ENCODE peak calls at places on chromosomes 7 and 10, in six cellular contexts. One of them, this sample, is unnamed.
A peak's percentile ranks its signal among the peaks of the same experiment; 100 is the strongest.

GRCh38 chr7:36070230-36070629 is 82.8 kb upstream of the EEPD1 start:
- DNase-seq in glutamatergic neuron: no peak
- DNase-seq in cardiac fibroblast: no peak
- DNase-seq in upper lobe of right lung: no peak
- DNase-seq in fibroblast of lung: no peak
- DNase-seq in fibroblast of mammary gland: no peak
- DNase-seq in this sample: no peak

GRCh38 chr7:32069251-32069650 is 956 bp downstream of the PDE1C start:
- DNase-seq in cardiac fibroblast: no peak
- DNase-seq in glutamatergic neuron: no peak
- DNase-seq in upper lobe of right lung: no peak
- DNase-seq in fibroblast of mammary gland: no peak
- DNase-seq in fibroblast of lung: no peak
- DNase-seq in this sample: no peak

GRCh38 chr7:152871005-152871677 is 111.6 kb downstream of the ACTR3B start:
- DNase-seq in glutamatergic neuron: no peak
- DNase-seq in upper lobe of right lung: peak; percentile 60
- DNase-seq in fibroblast of mammary gland: no peak
- DNase-seq in fibroblast of lung: no peak
- DNase-seq in cardiac fibroblast: no peak
- DNase-seq in this sample: no peak

GRCh38 chr7:30278849-30279505 is 5.4 kb upstream of the ZNRF2 start:
- DNase-seq in fibroblast of mammary gland: no peak
- DNase-seq in cardiac fibroblast: peak; percentile 9
- DNase-seq in fibroblast of lung: no peak
- DNase-seq in glutamatergic neuron: no peak
- DNase-seq in upper lobe of right lung: no peak
- DNase-seq in this sample: no peak

GRCh38 chr7:66150471-66150870 is 35.8 kb downstream of the CRCP start:
- DNase-seq in glutamatergic neuron: no peak
- DNase-seq in cardiac fibroblast: peak; percentile 55
- DNase-seq in fibroblast of lung: peak; percentile 90
- DNase-seq in upper lobe of right lung: peak; percentile 50
- DNase-seq in fibroblast of mammary gland: peak; percentile 92
- DNase-seq in this sample: peak; percentile 78

GRCh38 chr10:79019961-79020491 is 48.7 kb upstream of the ZMIZ1 start:
- DNase-seq in fibroblast of mammary gland: peak; percentile 53
- DNase-seq in cardiac fibroblast: peak; percentile 62
- DNase-seq in glutamatergic neuron: no peak
- DNase-seq in fibroblast of lung: peak; percentile 44
- DNase-seq in upper lobe of right lung: peak; percentile 63
- DNase-seq in this sample: peak; percentile 92

GRCh38 chr7:29113384-29114102 is 32.8 kb downstream of the CPVL start:
- DNase-seq in glutamatergic neuron: no peak
- DNase-seq in fibroblast of mammary gland: peak; percentile 19
- DNase-seq in upper lobe of right lung: no peak
- DNase-seq in fibroblast of lung: peak; percentile 19
- DNase-seq in cardiac fibroblast: peak; percentile 38
- DNase-seq in this sample: no peak

GRCh38 chr10:132484922-132485321 is 52.7 kb upstream of the INPP5A start:
- DNase-seq in fibroblast of mammary gland: no peak
- DNase-seq in cardiac fibroblast: no peak
- DNase-seq in fibroblast of lung: no peak
- DNase-seq in upper lobe of right lung: peak; percentile 32
- DNase-seq in glutamatergic neuron: no peak
- DNase-seq in this sample: no peak

GRCh38 chr7:157493017-157493416 is 156.2 kb downstream of the DNAJB6 start:
- DNase-seq in upper lobe of right lung: peak; percentile 18
- DNase-seq in fibroblast of mammary gland: no peak
- DNase-seq in cardiac fibroblast: no peak
- DNase-seq in fibroblast of lung: no peak
- DNase-seq in glutamatergic neuron: no peak
- DNase-seq in this sample: peak; percentile 50

GRCh38 chr10:16717617-16718395 is 99.4 kb downstream of the RSU1 start:
- DNase-seq in fibroblast of lung: peak; percentile 80
- DNase-seq in cardiac fibroblast: peak; percentile 88
- DNase-seq in glutamatergic neuron: no peak
- DNase-seq in upper lobe of right lung: no peak
- DNase-seq in fibroblast of mammary gland: peak; percentile 71
- DNase-seq in this sample: no peak

GRCh38 chr7:117873056-117873932 is at the start of gene CTTNBP2:
- DNase-seq in upper lobe of right lung: peak; percentile 76
- DNase-seq in fibroblast of mammary gland: peak; percentile 41
- DNase-seq in cardiac fibroblast: peak; percentile 18
- DNase-seq in fibroblast of lung: peak; percentile 64
- DNase-seq in glutamatergic neuron: peak; percentile 81
- DNase-seq in this sample: peak; percentile 65

GRCh38 chr10:86393401-86393800 is 26.8 kb upstream of the GRID1 start:
- DNase-seq in glutamatergic neuron: no peak
- DNase-seq in fibroblast of lung: no peak
- DNase-seq in upper lobe of right lung: no peak
- DNase-seq in cardiac fibroblast: no peak
- DNase-seq in fibroblast of mammary gland: no peak
- DNase-seq in this sample: peak; percentile 40

GRCh38 chr10:60480865-60481563 is 91.3 kb upstream of the ANK3 start:
- DNase-seq in fibroblast of mammary gland: peak; percentile 81
- DNase-seq in cardiac fibroblast: peak; percentile 89
- DNase-seq in fibroblast of lung: peak; percentile 92
- DNase-seq in upper lobe of right lung: no peak
- DNase-seq in glutamatergic neuron: no peak
- DNase-seq in this sample: no peak

GRCh38 chr10:132740542-132741066 is 45.3 kb downstream of the NKX6-2 start:
- DNase-seq in glutamatergic neuron: no peak
- DNase-seq in cardiac fibroblast: no peak
- DNase-seq in upper lobe of right lung: no peak
- DNase-seq in fibroblast of lung: no peak
- DNase-seq in fibroblast of mammary gland: no peak
- DNase-seq in this sample: no peak

GRCh38 chr7:139618482-139619366 is 95.2 kb downstream of the CLEC2L start:
- DNase-seq in fibroblast of lung: peak; percentile 44
- DNase-seq in glutamatergic neuron: peak; percentile 45
- DNase-seq in fibroblast of mammary gland: peak; percentile 47
- DNase-seq in upper lobe of right lung: no peak
- DNase-seq in cardiac fibroblast: peak; percentile 63
- DNase-seq in this sample: no peak

GRCh38 chr7:90298145-90299038 is 22.7 kb downstream of the FAM237B start:
- DNase-seq in glutamatergic neuron: no peak
- DNase-seq in upper lobe of right lung: no peak
- DNase-seq in fibroblast of lung: peak; percentile 76
- DNase-seq in cardiac fibroblast: peak; percentile 86
- DNase-seq in fibroblast of mammary gland: peak; percentile 85
- DNase-seq in this sample: no peak

GRCh38 chr7:47383064-47383463 is 198.8 kb downstream of the TNS3 start:
- DNase-seq in fibroblast of mammary gland: peak; percentile 9
- DNase-seq in fibroblast of lung: peak; percentile 15
- DNase-seq in glutamatergic neuron: no peak
- DNase-seq in cardiac fibroblast: no peak
- DNase-seq in upper lobe of right lung: no peak
- DNase-seq in this sample: no peak

GRCh38 chr7:64876792-64877713 is 26.0 kb upstream of the ZNF273 start:
- DNase-seq in upper lobe of right lung: peak; percentile 78
- DNase-seq in glutamatergic neuron: peak; percentile 91
- DNase-seq in cardiac fibroblast: peak; percentile 20
- DNase-seq in fibroblast of mammary gland: peak; percentile 24
- DNase-seq in fibroblast of lung: no peak
- DNase-seq in this sample: peak; percentile 60

GRCh38 chr7:151177310-151177709 is 9.7 kb downstream of the ASB10 start:
- DNase-seq in fibroblast of lung: no peak
- DNase-seq in upper lobe of right lung: no peak
- DNase-seq in glutamatergic neuron: no peak
- DNase-seq in cardiac fibroblast: no peak
- DNase-seq in fibroblast of mammary gland: no peak
- DNase-seq in this sample: no peak

GRCh38 chr7:158396301-158396905 is 191.2 kb downstream of the PTPRN2 start:
- DNase-seq in fibroblast of mammary gland: no peak
- DNase-seq in cardiac fibroblast: no peak
- DNase-seq in fibroblast of lung: no peak
- DNase-seq in glutamatergic neuron: no peak
- DNase-seq in upper lobe of right lung: peak; percentile 61
- DNase-seq in this sample: no peak

GRCh38 chr10:63917363-63917762 is 396.2 kb downstream of the REEP3 start:
- DNase-seq in glutamatergic neuron: no peak
- DNase-seq in cardiac fibroblast: no peak
- DNase-seq in upper lobe of right lung: no peak
- DNase-seq in fibroblast of lung: no peak
- DNase-seq in fibroblast of mammary gland: no peak
- DNase-seq in this sample: no peak

GRCh38 chr7:56537477-56537876 is 421.3 kb upstream of the NUPR2 start:
- DNase-seq in glutamatergic neuron: no peak
- DNase-seq in fibroblast of mammary gland: no peak
- DNase-seq in fibroblast of lung: no peak
- DNase-seq in upper lobe of right lung: no peak
- DNase-seq in cardiac fibroblast: no peak
- DNase-seq in this sample: no peak

GRCh38 chr10:98610855-98611254 is 164.1 kb upstream of the HPS1 start:
- DNase-seq in upper lobe of right lung: no peak
- DNase-seq in fibroblast of lung: no peak
- DNase-seq in cardiac fibroblast: no peak
- DNase-seq in fibroblast of mammary gland: peak; percentile 21
- DNase-seq in glutamatergic neuron: no peak
- DNase-seq in this sample: no peak

GRCh38 chr7:140260767-140261486 is 84.1 kb upstream of the KDM7A start:
- DNase-seq in cardiac fibroblast: no peak
- DNase-seq in fibroblast of lung: no peak
- DNase-seq in fibroblast of mammary gland: no peak
- DNase-seq in upper lobe of right lung: no peak
- DNase-seq in glutamatergic neuron: no peak
- DNase-seq in this sample: no peak

GRCh38 chr10:117899181-117899683 is 147.5 kb downstream of the RAB11FIP2 start:
- DNase-seq in cardiac fibroblast: no peak
- DNase-seq in fibroblast of mammary gland: no peak
- DNase-seq in glutamatergic neuron: no peak
- DNase-seq in fibroblast of lung: no peak
- DNase-seq in upper lobe of right lung: no peak
- DNase-seq in this sample: no peak

GRCh38 chr10:112765717-112766235 is 184.3 kb upstream of the TCF7L2 start:
- DNase-seq in glutamatergic neuron: no peak
- DNase-seq in fibroblast of mammary gland: no peak
- DNase-seq in upper lobe of right lung: no peak
- DNase-seq in cardiac fibroblast: no peak
- DNase-seq in fibroblast of lung: no peak
- DNase-seq in this sample: no peak

GRCh38 chr10:122484276-122485060 is 23.1 kb downstream of the HTRA1 start:
- DNase-seq in glutamatergic neuron: no peak
- DNase-seq in cardiac fibroblast: no peak
- DNase-seq in fibroblast of mammary gland: no peak
- DNase-seq in fibroblast of lung: no peak
- DNase-seq in upper lobe of right lung: no peak
- DNase-seq in this sample: no peak
- TF ChIP-seq CTCF in glutamatergic neuron: no peak
- TF ChIP-seq CTCF in cardiac fibroblast: no peak
- TF ChIP-seq CTCF in fibroblast of mammary gland: no peak
- TF ChIP-seq CTCF in fibroblast of lung: no peak
- TF ChIP-seq CTCF in upper lobe of right lung: no peak
- TF ChIP-seq CTCF in this sample: no peak

DNA sequence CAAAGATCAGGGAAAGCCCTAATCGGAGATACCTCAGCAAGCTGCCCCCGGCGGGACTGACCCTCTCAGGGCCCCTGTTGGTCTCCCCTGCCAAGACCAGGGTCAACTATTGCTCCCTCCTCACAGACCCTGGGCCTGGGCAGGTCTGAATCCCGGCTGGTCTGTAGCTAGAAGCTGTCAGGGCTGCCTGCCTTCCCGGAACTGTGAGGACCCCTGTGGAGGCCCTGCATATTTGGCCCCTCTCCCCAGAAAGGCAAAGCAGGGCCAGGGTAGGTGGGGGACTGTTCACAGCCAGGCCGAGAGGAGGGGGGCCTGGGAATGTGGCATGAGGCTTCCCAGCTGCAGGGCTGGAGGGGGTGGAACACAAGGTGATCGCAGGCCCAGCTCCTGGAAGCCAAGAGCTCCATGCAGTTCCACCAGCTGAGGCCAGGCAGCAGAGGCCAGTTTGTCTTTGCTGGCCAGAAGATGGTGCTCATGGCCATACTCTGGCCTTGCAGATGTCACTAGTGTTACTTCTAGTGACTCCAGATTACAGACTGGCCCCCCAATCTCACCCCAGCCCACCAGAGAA is 24.1 kb downstream of the TBATA start:
- DNase-seq in upper lobe of right lung: no peak
- DNase-seq in fibroblast of lung: peak; percentile 42
- DNase-seq in glutamatergic neuron: no peak
- DNase-seq in fibroblast of mammary gland: no peak
- DNase-seq in cardiac fibroblast: no peak
- DNase-seq in this sample: no peak
- TF ChIP-seq CTCF in upper lobe of right lung: no peak
- TF ChIP-seq CTCF in fibroblast of lung: peak; percentile 40
- TF ChIP-seq CTCF in glutamatergic neuron: no peak
- TF ChIP-seq CTCF in fibroblast of mammary gland: peak; percentile 4
- TF ChIP-seq CTCF in cardiac fibroblast: peak; percentile 15
- TF ChIP-seq CTCF in this sample: peak; percentile 22

DNA sequence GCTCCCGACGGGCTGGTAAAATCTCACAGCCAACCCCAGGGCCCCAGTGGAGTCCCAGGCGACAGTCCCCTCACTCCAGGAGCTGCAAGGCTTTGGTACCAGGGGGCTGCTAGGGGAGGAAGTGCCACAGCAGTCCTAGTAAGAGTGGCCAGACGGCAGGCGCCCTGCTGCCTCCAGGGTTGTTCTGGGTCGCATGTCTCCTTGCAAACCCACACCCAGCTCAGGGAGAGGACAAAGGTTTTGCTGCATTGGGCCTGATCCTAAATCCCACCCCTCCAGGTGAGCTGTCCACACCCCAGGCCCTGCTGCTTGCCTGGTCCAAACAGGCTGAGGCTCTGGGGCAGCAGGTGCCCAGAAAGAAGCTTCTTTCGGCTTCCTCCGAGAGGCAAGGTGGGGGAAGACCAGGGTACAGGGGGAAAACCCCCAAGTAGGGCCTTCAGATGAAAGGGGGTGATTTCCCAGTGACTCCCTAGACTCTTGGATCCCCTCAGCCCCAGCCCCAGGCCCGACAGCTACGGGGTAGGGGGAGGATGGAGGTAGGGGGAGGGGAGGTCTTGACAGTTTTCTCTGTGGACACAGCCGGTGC is 4.2 kb upstream of the KCP start:
- DNase-seq in upper lobe of right lung: peak; percentile 59
- DNase-seq in fibroblast of mammary gland: no peak
- DNase-seq in cardiac fibroblast: no peak
- DNase-seq in fibroblast of lung: no peak
- DNase-seq in glutamatergic neuron: no peak
- DNase-seq in this sample: no peak
- TF ChIP-seq CTCF in upper lobe of right lung: no peak
- TF ChIP-seq CTCF in fibroblast of mammary gland: no peak
- TF ChIP-seq CTCF in cardiac fibroblast: no peak
- TF ChIP-seq CTCF in fibroblast of lung: no peak
- TF ChIP-seq CTCF in glutamatergic neuron: no peak
- TF ChIP-seq CTCF in this sample: no peak

GRCh38 chr7:144671429-144671828 is 164.4 kb downstream of the TPK1 start:
- DNase-seq in fibroblast of mammary gland: no peak
- DNase-seq in glutamatergic neuron: no peak
- DNase-seq in upper lobe of right lung: no peak
- DNase-seq in fibroblast of lung: no peak
- DNase-seq in cardiac fibroblast: no peak
- DNase-seq in this sample: no peak

GRCh38 chr7:144672869-144673268 is 163.0 kb downstream of the TPK1 start:
- DNase-seq in glutamatergic neuron: no peak
- DNase-seq in fibroblast of lung: no peak
- DNase-seq in cardiac fibroblast: no peak
- DNase-seq in fibroblast of mammary gland: no peak
- DNase-seq in upper lobe of right lung: no peak
- DNase-seq in this sample: no peak

GRCh38 chr7:144670251-144670650 is 165.6 kb downstream of the TPK1 start:
- DNase-seq in upper lobe of right lung: no peak
- DNase-seq in cardiac fibroblast: peak; percentile 48
- DNase-seq in fibroblast of lung: peak; percentile 53
- DNase-seq in fibroblast of mammary gland: peak; percentile 76
- DNase-seq in glutamatergic neuron: no peak
- DNase-seq in this sample: no peak

GRCh38 chr7:144668503-144668902 is 167.3 kb downstream of the TPK1 start:
- DNase-seq in cardiac fibroblast: no peak
- DNase-seq in fibroblast of lung: no peak
- DNase-seq in upper lobe of right lung: no peak
- DNase-seq in glutamatergic neuron: no peak
- DNase-seq in fibroblast of mammary gland: no peak
- DNase-seq in this sample: no peak
- TF ChIP-seq CTCF in cardiac fibroblast: no peak
- TF ChIP-seq CTCF in fibroblast of lung: no peak
- TF ChIP-seq CTCF in upper lobe of right lung: no peak
- TF ChIP-seq CTCF in glutamatergic neuron: no peak
- TF ChIP-seq CTCF in fibroblast of mammary gland: no peak
- TF ChIP-seq CTCF in this sample: no peak

This sample was measured in right atrium auricular region.